ENCODE peak calls at places on chromosomes 2 and 18, in five cellular contexts. P, Q, M, X and S are unnamed samples.

GRCh38 chr18:57931038-57931437 is 113.0 kb upstream of the NEDD4L start:
- DNase-seq in P (no peak), Q (no peak), M (no peak), X (no peak), S (no peak)

GRCh38 chr2:152646775-152647174 is 70.5 kb downstream of the PRPF40A start:
- DNase-seq in P (no peak), Q (peak; percentile 75), M (peak; percentile 88), X (no peak), S (no peak)

GRCh38 chr2:205868054-205868453 is 185.8 kb downstream of the NRP2 start:
- DNase-seq in P (no peak), Q (no peak), M (no peak), X (no peak), S (no peak)

GRCh38 chr2:127044977-127045654 is 61.8 kb downstream of the BIN1 start:
- DNase-seq in P (no peak), Q (no peak), M (peak; percentile 51), X (no peak), S (no peak)

GRCh38 chr18:3661121-3661520 is 211.1 kb downstream of the TGIF1 start:
- DNase-seq in P (no peak), Q (no peak), M (no peak), X (no peak), S (peak; percentile 42)

GRCh38 chr2:113847144-113847543 is 42.7 kb upstream of the ACTR3 start:
- DNase-seq in P (no peak), Q (no peak), M (no peak), X (no peak), S (no peak)

GRCh38 chr2:109005686-109006204 is 16.7 kb upstream of the EDAR start:
- DNase-seq in P (no peak), Q (no peak), M (peak; percentile 20), X (no peak), S (no peak)

GRCh38 chr2:147845608-147846002 is 776 bp downstream of the ACVR2A start:
- DNase-seq in P (no peak), Q (no peak), M (peak; percentile 19), X (no peak), S (no peak)

GRCh38 chr18:61333746-61334490 is 688 bp downstream of the CDH20 start:
- DNase-seq in P (no peak), Q (no peak), M (peak; percentile 46), X (peak; percentile 50), S (no peak)

GRCh38 chr2:52659536-52659935 is 1108.1 kb upstream of the CHAC2 start:
- DNase-seq in P (no peak), Q (no peak), M (no peak), X (no peak), S (no peak)